ENCODE peak calls at places on chromosomes 6 and 20, in four cellular contexts. E is mammary epithelial cell, F is dorsolateral prefrontal cortex, Q is lower lobe of right lung. G is an unnamed sample.

GRCh38 chr20:34768105-34768504 is 57.3 kb downstream of the NCOA6 start:
- DNase-seq in Q (no peak), E (no peak), F (no peak), G (no peak)

GRCh38 chr20:51313275-51313898 is 229.1 kb downstream of the NFATC2 start:
- DNase-seq in Q (no peak), E (no peak), F (no peak), G (no peak)

GRCh38 chr6:75024796-75025195 is 181.1 kb downstream of the COL12A1 start:
- DNase-seq in Q (no peak), F (no peak), E (no peak), G (no peak)

GRCh38 chr6:165837948-165838745 is 175.1 kb upstream of the PDE10A start:
- DNase-seq in F (no peak), Q (no peak), E (no peak), G (no peak)

GRCh38 chr20:49372095-49372734 is 94.4 kb upstream of the ZNFX1 start:
- DNase-seq in Q (no peak), E (peak), F (no peak), G (no peak)

GRCh38 chr6:117956386-117956785 is 49.3 kb downstream of the SLC35F1 start:
- DNase-seq in F (peak), Q (no peak), E (no peak), G (no peak)

GRCh38 chr6:67825201-67825895 is 809.7 kb upstream of the ADGRB3 start:
- DNase-seq in Q (no peak), F (no peak), E (no peak), G (peak)

GRCh38 chr20:24863356-24863755 is 85.7 kb upstream of the CST7 start:
- DNase-seq in E (peak), Q (no peak), F (no peak), G (no peak)

GRCh38 chr6:72819609-72820008 is 197.7 kb downstream of the KCNQ5 start:
- DNase-seq in F (no peak), E (peak), Q (no peak), G (no peak)

DNA sequence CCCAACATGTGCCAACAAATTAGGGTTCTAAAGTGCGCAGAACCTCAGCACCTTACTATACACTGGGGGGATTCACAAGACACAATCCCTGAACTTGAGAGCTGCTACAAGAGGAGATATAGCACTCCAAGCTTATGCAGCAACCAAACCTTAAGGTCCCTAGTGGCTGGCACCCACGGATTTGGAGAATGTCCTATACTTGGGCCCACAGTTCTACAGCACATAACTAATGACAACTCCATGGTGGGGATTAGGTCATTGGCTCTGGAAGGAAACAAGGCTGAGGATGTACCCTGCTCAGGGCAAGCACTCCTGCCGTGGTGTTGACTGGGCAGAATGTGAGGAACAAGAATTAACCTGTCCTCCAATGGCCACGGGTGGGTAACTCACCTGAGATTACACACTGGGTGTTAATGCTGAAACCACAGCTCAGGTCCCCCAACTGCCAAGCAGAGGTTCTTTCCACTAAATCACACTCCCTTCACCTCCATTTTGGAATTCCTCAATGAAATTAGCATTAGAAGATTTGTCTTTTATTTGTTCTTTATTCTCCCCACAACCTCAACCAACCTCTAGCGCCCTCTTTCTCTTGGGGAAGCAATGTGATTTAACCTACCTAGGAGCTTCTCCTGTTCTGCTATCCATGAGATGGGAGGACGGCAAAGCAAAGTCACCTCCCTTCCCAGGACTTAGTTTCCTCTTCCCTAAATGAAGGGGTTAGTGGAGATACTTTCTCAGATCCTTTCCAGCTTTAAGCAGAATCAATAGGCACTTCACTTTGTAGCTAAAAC is 32.0 kb downstream of the TRERF1 start:
- DNase-seq in Q (no peak), F (no peak), E (no peak), G (no peak)
- TF ChIP-seq CTCF in Q (no peak), F (no peak), E (peak), G (no peak)

DNA sequence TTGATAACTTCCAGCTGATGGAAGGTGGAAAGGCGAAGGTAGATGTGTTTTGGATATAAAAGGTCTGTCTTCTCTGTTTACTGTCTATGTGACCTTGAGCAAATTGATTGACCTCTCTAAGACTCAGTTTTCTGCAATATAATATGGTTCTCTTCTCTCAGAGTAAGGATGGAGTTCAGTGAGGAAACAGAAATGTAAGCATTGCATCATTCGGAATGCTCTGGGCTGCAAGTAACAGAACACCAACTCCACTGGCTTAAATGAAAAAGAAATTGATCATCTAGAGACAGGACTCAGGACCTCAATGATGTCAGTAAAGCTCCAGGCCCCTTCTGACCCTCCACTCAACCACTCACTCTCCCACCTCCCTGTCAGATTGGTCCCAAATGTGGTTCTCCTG is 31.9 kb downstream of the FAM110A start:
- DNase-seq in E (no peak), F (no peak), Q (no peak), G (no peak)
- TF ChIP-seq CTCF in E (no peak), F (no peak), Q (no peak), G (no peak)

GRCh38 chr6:28922841-28923317 is 906 bp downstream of the TRIM27 start:
- DNase-seq in Q (no peak), F (peak), E (peak), G (no peak)
- TF ChIP-seq CTCF in Q (no peak), F (no peak), E (no peak), G (no peak)

DNA sequence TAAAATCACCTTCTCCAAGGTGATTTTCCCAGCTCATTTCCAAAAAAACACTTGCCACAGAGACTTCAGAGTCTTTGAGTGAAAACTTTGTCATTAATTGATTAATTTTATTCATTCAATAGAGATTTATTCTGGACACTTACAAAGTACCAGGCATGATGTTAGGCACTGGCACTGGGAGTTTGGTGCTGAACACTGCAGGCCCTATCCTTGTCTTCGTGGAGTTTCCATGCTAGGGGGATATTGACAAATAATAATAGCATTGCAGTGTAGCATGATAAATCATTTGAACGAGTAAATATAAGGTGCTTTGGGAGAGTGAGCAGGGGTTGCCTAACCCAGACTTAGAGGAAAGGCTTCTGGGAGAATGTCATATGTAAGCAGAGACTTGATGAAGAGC is 145.7 kb downstream of the SOX4 start:
- DNase-seq in E (no peak), Q (no peak), F (no peak), G (no peak)
- TF ChIP-seq CTCF in E (no peak), Q (no peak), F (no peak), G (no peak)

DNA sequence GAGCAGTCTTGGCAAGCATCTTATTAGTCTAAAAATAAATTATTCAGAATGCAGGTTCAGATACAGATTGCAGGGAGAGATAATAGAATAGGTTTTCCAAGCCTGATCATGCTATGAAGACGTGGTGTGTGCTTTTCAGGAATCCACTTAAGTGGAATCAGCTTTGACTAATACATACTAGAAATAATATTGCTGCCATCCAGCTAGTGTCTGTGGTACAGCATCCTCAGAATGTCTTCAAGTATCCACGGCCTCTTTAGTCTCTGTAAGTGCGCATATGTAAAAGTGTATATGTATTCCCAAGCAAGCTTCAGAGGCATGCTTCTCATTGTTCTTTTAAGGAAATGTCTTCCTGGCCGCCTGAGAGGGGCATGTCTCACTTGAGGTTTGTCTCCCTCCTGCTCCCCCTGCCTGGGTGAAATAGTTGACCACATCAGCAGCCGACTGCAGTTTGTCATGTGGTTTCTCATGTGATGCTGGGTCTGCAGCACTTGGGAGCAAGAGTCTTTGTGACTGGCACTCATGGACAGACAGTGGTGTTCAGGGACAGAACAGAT is 150.9 kb downstream of the PRL start:
- DNase-seq in E (peak), F (peak), Q (no peak), G (no peak)
- TF ChIP-seq CTCF in E (peak), F (peak), Q (peak), G (no peak)

GRCh38 chr6:71509142-71509541 is 220.5 kb downstream of the OGFRL1 start:
- DNase-seq in E (no peak), F (no peak), Q (no peak), G (no peak)

GRCh38 chr6:71512256-71512655 is 223.6 kb downstream of the OGFRL1 start:
- DNase-seq in Q (no peak), E (no peak), F (no peak), G (no peak)

GRCh38 chr6:71513036-71513435 is 224.4 kb downstream of the OGFRL1 start:
- DNase-seq in Q (no peak), E (no peak), F (no peak), G (no peak)

GRCh38 chr6:71510856-71511255 is 222.2 kb downstream of the OGFRL1 start:
- DNase-seq in E (no peak), F (no peak), Q (no peak), G (no peak)

DNA sequence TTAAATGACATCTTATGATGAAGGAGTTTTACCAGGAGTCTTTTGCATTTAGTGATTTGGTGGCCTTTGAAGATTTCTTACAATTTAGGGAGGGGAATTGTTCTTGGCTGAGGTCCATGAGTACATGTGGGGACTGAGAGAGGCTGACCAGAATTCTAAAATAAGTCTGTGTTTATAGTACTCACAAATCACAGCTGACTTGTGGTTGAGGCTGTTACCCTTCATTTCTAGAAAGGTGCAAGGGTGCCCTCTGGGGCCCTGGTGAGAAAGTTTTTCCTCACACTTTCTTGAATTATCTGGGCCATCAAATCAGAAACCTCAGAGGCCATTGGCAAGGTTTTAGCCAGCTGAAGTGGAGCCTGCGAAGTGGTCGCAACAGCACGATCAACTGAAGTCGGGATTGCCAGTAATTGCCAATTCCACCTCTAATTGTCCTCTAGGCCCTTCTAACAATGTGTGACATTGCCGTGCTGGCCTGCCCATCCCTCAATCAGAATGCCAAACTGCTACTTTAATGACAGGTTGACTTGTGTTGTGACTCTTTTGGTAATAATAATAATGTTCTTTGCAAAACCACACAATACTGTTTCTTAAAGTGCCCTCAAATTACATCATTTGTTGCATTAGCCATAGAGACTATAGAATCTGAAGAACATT is 221.6 kb downstream of the OGFRL1 start:
- DNase-seq in Q (no peak), F (peak), E (peak), G (peak)
- TF ChIP-seq CTCF in Q (peak), F (peak), E (peak), G (peak)

G was measured in mucosa of descending colon.